ENCODE peak calls at places on chromosomes 11 and 22, in four cellular contexts. O, C, I and V are unnamed samples.

GRCh38 chr22:36335621-36336020 is 52.1 kb downstream of the MYH9 start:
- DNase-seq in O (no peak), C (no peak), I (no peak), V (no peak)

GRCh38 chr22:45880091-45880651 is 96.8 kb downstream of the WNT7B start:
- DNase-seq in O (no peak), C (no peak), I (peak; percentile 10), V (no peak)

GRCh38 chr11:10298342-10298741 is 4.3 kb upstream of the SBF2 start:
- DNase-seq in O (peak; percentile 80), C (peak; percentile 97), I (no peak), V (peak; percentile 64)

GRCh38 chr22:39954584-39955055 is 5.6 kb upstream of the TMA7B start:
- DNase-seq in O (peak; percentile 96), C (peak; percentile 97), I (no peak), V (no peak)

GRCh38 chr11:128116447-128117240 is 470.7 kb downstream of the ETS1 start:
- DNase-seq in O (peak; percentile 37), C (no peak), I (no peak), V (no peak)

GRCh38 chr11:44904261-44905080 is 46.2 kb downstream of the TP53I11 start:
- DNase-seq in O (no peak), C (no peak), I (no peak), V (no peak)

GRCh38 chr11:105937331-105937730 is 84.7 kb downstream of the MSANTD4 start:
- DNase-seq in O (peak; percentile 21), C (peak; percentile 76), I (no peak), V (no peak)

GRCh38 chr11:48384670-48385069 is 18.4 kb upstream of the OR4C5 start:
- DNase-seq in O (no peak), C (no peak), I (no peak), V (no peak)

GRCh38 chr11:2779981-2780849 is 80.4 kb upstream of the KCNQ1OT1 start:
- DNase-seq in O (peak; percentile 38), C (no peak), I (peak; percentile 26), V (no peak)

GRCh38 chr11:17610402-17610894 is 63.4 kb downstream of the OTOG start:
- DNase-seq in O (no peak), C (no peak), I (no peak), V (no peak)

GRCh38 chr11:121340010-121340580 is 47.5 kb downstream of the SC5D start:
- DNase-seq in O (no peak), C (no peak), I (no peak), V (no peak)

GRCh38 chr11:102360681-102361080 is 13.7 kb downstream of the BIRC2 start:
- DNase-seq in O (no peak), C (no peak), I (no peak), V (peak; percentile 49)

GRCh38 chr11:7522106-7522505 is 8.3 kb downstream of the PPFIBP2 start:
- DNase-seq in O (no peak), C (no peak), I (no peak), V (no peak)

GRCh38 chr11:8793114-8793777 is 110.7 kb downstream of the RPL27A start:
- DNase-seq in O (peak; percentile 73), C (no peak), I (no peak), V (no peak)

GRCh38 chr11:29934115-29934638 is 82.7 kb downstream of the KCNA4 start:
- DNase-seq in O (no peak), C (no peak), I (no peak), V (no peak)

GRCh38 chr22:22103078-22103593 is 120.5 kb upstream of the TOP3B start:
- DNase-seq in O (no peak), C (no peak), I (no peak), V (no peak)

GRCh38 chr11:120186799-120187591 is 23.8 kb upstream of the OAF start:
- DNase-seq in O (peak; percentile 37), C (peak; percentile 59), I (peak; percentile 52), V (no peak)

GRCh38 chr11:112697371-112697770 is 263.8 kb upstream of the NCAM1 start:
- DNase-seq in O (no peak), C (no peak), I (no peak), V (no peak)

GRCh38 chr22:41508770-41509170 is 35.5 kb downstream of the POLR3H start:
- DNase-seq in O (no peak), C (no peak), I (no peak), V (no peak)

GRCh38 chr11:111454561-111455192 is 57.5 kb downstream of the BTG4 start:
- DNase-seq in O (peak; percentile 67), C (peak; percentile 50), I (no peak), V (no peak)

GRCh38 chr22:25545677-25546076 is 18.8 kb upstream of the GRK3 start:
- DNase-seq in O (no peak), C (no peak), I (no peak), V (no peak)

GRCh38 chr11:57072640-57073039 is 83.9 kb downstream of the OR5AK2 start:
- DNase-seq in O (peak; percentile 96), C (peak; percentile 98), I (no peak), V (no peak)

GRCh38 chr22:50683086-50683993 is 10.7 kb downstream of the SHANK3 start:
- DNase-seq in O (no peak), C (no peak), I (no peak), V (no peak)

GRCh38 chr11:85889676-85890579 is 34.7 kb downstream of the CCDC83 start:
- DNase-seq in O (peak; percentile 84), C (peak; percentile 91), I (no peak), V (no peak)

GRCh38 chr11:70727899-70728620 is 329.7 kb downstream of the CTTN start:
- DNase-seq in O (no peak), C (no peak), I (no peak), V (no peak)

GRCh38 chr22:35301370-35301874 is 1.7 kb downstream of the TOM1 start:
- DNase-seq in O (peak; percentile 99), C (peak; percentile 98), I (peak; percentile 61), V (no peak)

GRCh38 chr11:110467556-110467955 is 37.8 kb downstream of the FDX1 start:
- DNase-seq in O (no peak), C (no peak), I (no peak), V (no peak)

GRCh38 chr22:40463017-40463631 is 92.7 kb downstream of the SGSM3 start:
- DNase-seq in O (no peak), C (no peak), I (no peak), V (peak; percentile 46)

GRCh38 chr11:37504925-37505324 is 906.9 kb upstream of the RAG2 start:
- DNase-seq in O (peak; percentile 72), C (peak; percentile 97), I (no peak), V (no peak)

GRCh38 chr22:34036936-34037335 is 116.7 kb upstream of the LARGE1 start:
- DNase-seq in O (no peak), C (no peak), I (no peak), V (no peak)

GRCh38 chr11:18766015-18766414 is 25.6 kb downstream of the PTPN5 start:
- DNase-seq in O (no peak), C (no peak), I (no peak), V (no peak)

GRCh38 chr11:61124574-61125309 is 22.5 kb downstream of the CD5 start:
- DNase-seq in O (no peak), C (no peak), I (no peak), V (no peak)

GRCh38 chr11:78567209-78567608 is 7.5 kb downstream of the NARS2 start:
- DNase-seq in O (peak; percentile 42), C (peak; percentile 83), I (no peak), V (no peak)

GRCh38 chr11:8531312-8531711 is 62.7 kb downstream of the STK33 start:
- DNase-seq in O (peak; percentile 2), C (no peak), I (no peak), V (no peak)

GRCh38 chr11:47932544-47932943 is 47.8 kb upstream of the PTPRJ start:
- DNase-seq in O (no peak), C (no peak), I (no peak), V (no peak)

GRCh38 chr11:12696911-12697581 is 22.8 kb downstream of the TEAD1 start:
- DNase-seq in O (no peak), C (no peak), I (no peak), V (no peak)
- H3K4me1 ChIP-seq in O (peaks cover 60% of the 10 kb centered on the region), C (peaks cover 30% of the 10 kb centered on the region), I (peaks cover 17% of the 10 kb centered on the region), V (peaks cover 9% of the 10 kb centered on the region)

DNA sequence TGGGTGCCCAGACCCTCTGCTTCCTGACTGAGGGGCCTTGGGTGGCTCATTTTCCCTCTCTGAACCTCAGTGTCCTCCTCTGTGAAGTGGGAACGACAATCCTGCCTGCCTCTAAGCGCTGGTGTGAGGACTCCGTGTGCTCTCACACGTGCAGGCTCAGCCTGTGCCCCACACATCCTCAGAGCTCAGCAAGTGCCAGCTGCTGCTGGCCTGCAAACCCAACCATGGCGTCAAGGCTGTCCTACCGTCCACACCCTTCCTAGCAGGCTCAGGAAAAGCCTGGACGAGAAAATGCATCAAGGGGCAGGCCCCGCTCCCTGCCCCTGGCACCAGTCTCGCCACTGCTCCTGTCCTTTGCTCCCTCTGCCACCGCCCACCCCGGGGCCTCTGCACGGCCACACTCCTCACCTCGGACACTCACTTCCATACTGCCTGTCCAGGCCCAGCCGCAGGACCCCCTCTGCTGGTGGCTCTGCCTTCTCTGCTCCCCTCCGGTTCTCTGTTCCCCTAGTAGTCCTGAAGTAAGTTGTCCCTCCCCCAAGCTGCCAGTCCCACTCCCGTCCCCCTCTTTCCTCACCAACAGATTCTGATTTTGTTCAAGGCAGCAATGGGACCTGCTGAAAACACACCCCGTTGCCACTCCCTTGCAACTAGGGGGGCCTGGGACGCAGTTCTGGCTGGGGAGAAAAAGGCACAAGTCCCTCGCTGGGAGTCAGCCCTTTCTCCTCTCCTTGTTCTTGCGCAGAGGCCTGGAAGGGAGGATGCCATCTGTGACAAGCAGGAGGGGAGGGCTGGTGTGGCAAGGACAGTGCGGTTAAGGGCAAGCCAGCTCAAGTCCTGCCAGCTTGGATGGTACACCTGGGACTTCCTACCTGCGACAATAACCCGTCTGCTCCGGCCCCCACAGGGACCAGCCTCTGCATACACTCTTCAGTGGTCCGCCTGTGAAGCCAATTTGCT is 62.2 kb downstream of the ARFGAP3 start:
- DNase-seq in O (no peak), C (no peak), I (no peak), V (no peak)
- H3K27ac ChIP-seq in O (no peak overlapping the region), C (no peak overlapping the region), I (no peak overlapping the region), V (no peak overlapping the region)

GRCh38 chr11:67613960-67614715 is 7.4 kb downstream of the NDUFV1 start:
- DNase-seq in O (peak; percentile 53), C (peak; percentile 16), I (peak; percentile 52), V (peak; percentile 90)

GRCh38 chr11:67611704-67612587 is 5.2 kb downstream of the NDUFV1 start:
- DNase-seq in O (no peak), C (no peak), I (no peak), V (no peak)

GRCh38 chr11:67614730-67615454 is 8.2 kb downstream of the NDUFV1 start:
- DNase-seq in O (no peak), C (no peak), I (no peak), V (no peak)

GRCh38 chr11:67612751-67613150 is 6.0 kb downstream of the NDUFV1 start:
- DNase-seq in O (no peak), C (no peak), I (no peak), V (no peak)

DNA sequence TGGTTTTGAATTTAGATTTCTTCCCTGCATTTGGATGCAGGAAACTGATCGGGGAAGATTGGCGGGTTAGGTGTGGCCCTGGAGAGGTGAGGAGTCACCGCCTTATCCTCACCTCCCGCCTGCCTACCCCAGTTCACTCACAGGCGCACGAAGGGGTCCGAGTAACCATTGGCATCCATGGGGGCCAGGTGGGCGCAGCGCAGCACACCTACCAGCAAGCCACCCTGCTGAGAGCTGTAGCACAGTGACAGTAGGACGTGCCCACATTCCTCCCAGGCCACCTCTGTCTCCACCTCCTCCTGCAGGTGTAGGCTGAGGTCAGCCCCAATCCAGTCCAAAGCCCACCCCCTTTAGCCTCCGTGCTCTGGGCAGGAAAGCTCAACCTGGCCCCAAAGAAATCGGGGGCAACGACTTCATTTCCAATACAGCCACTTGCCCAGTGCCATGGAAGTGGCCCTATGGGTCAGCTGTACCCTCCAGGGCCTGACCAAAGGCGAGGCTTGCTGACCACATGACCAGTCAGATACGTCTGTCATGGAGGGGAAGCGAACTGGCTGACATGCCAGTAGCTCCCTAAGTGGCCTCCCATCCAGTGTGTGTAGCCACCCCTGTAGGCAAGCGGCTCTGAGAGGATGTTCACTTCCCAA is 6.7 kb downstream of the NDUFV1 start:
- DNase-seq in O (no peak), C (no peak), I (no peak), V (no peak)
- H3K4me3 ChIP-seq in O (no peak overlapping the region), C (no peak overlapping the region), I (no peak overlapping the region), V (peak overlapping the region; percentile 57)

GRCh38 chr11:67413266-67413797 is 2.1 kb upstream of the CARNS1 start:
- DNase-seq in O (no peak), C (no peak), I (no peak), V (no peak)
- H3K4me1 ChIP-seq in O (no peaks in the 10 kb centered on the region), C (no peaks in the 10 kb centered on the region), I (no peaks in the 10 kb centered on the region), V (peaks cover 93% of the 10 kb centered on the region)